ENCODE peak calls at places on chromosome 20, in six cellular contexts. A is sigmoid colon, V is A549, S is transverse colon, N is heart left ventricle, J is IMR-90. E is an unnamed sample.

GRCh38 chr20:45850926-45851325 is 6.3 kb downstream of the ACOT8 start:
- DNase-seq in J (no peak), N (no peak), A (no peak), V (no peak), S (no peak), E (no peak)

GRCh38 chr20:7859371-7859802 is 80.9 kb downstream of the HAO1 start:
- DNase-seq in S (no peak), A (no peak), J (peak; percentile 70), V (peak; percentile 61), N (peak; percentile 29), E (peak; percentile 20)

GRCh38 chr20:46087161-46087560 is 2.6 kb downstream of the NCOA5 start:
- DNase-seq in N (no peak), V (peak; percentile 19), J (peak; percentile 42), S (no peak), A (no peak), E (no peak)

GRCh38 chr20:2797136-2797983 is 3.1 kb downstream of the CPXM1 start:
- DNase-seq in V (no peak), N (no peak), S (no peak), A (no peak), J (no peak), E (no peak)

GRCh38 chr20:46060301-46060881 is 29.4 kb downstream of the NCOA5 start:
- DNase-seq in S (no peak), A (no peak), V (no peak), J (no peak), N (no peak), E (no peak)

GRCh38 chr20:31550099-31550498 is 35.9 kb downstream of the HM13 start:
- DNase-seq in V (no peak), S (no peak), N (no peak), A (no peak), J (no peak), E (no peak)

GRCh38 chr20:31926493-31926892 is 25.4 kb downstream of the PDRG1 start:
- DNase-seq in A (peak; percentile 3), S (no peak), J (no peak), N (no peak), V (no peak), E (no peak)

GRCh38 chr20:1810926-1811620 is 84.1 kb upstream of the SIRPA start:
- DNase-seq in V (no peak), N (peak; percentile 44), A (no peak), S (no peak), J (peak; percentile 72), E (no peak)

GRCh38 chr20:21505810-21506530 is 7.9 kb downstream of the NKX2-2 start:
- DNase-seq in A (no peak), N (peak; percentile 46), V (peak; percentile 73), S (peak; percentile 45), J (peak; percentile 20), E (peak; percentile 57)

GRCh38 chr20:38049800-38050199 is 16.3 kb downstream of the RPRD1B start:
- DNase-seq in N (no peak), J (peak; percentile 89), V (no peak), A (no peak), S (no peak), E (no peak)

GRCh38 chr20:13037727-13038126 is 29.0 kb downstream of the SPTLC3 start:
- DNase-seq in S (no peak), V (no peak), N (no peak), A (no peak), J (peak; percentile 22), E (no peak)

GRCh38 chr20:34938466-34939163 is 17.0 kb downstream of the GSS start:
- DNase-seq in V (no peak), J (no peak), N (peak; percentile 77), A (peak; percentile 73), S (peak; percentile 87), E (peak; percentile 76)

GRCh38 chr20:47265984-47266383 is 90.5 kb downstream of the ZMYND8 start:
- DNase-seq in N (no peak), J (no peak), S (no peak), V (no peak), A (no peak), E (no peak)

GRCh38 chr20:24785141-24785924 is 163.7 kb upstream of the CST7 start:
- DNase-seq in N (no peak), V (peak; percentile 31), S (no peak), J (peak; percentile 35), A (no peak), E (no peak)

GRCh38 chr20:6921717-6922386 is 154.4 kb downstream of the BMP2 start:
- DNase-seq in S (no peak), A (no peak), N (no peak), V (no peak), J (no peak), E (no peak)

GRCh38 chr20:50373674-50374286 is 136.4 kb upstream of the PTPN1 start:
- DNase-seq in J (no peak), A (no peak), V (peak; percentile 60), N (no peak), S (no peak), E (no peak)

GRCh38 chr20:57619053-57619831 is 984 bp downstream of the ZBP1 start:
- DNase-seq in S (peak; percentile 75), J (no peak), V (no peak), A (no peak), N (peak; percentile 65), E (no peak)

GRCh38 chr20:46962452-46963195 is 68.0 kb downstream of the EYA2 start:
- DNase-seq in N (no peak), V (no peak), S (no peak), A (no peak), J (peak; percentile 39), E (no peak)

GRCh38 chr20:19850190-19850533 is 92.1 kb downstream of the RIN2 start:
- DNase-seq in J (no peak), S (no peak), N (no peak), V (no peak), A (peak; percentile 80), E (peak; percentile 14)

GRCh38 chr20:16732506-16733152 is 2.8 kb downstream of the SNRPB2 start:
- DNase-seq in A (no peak), V (no peak), N (no peak), S (no peak), J (no peak), E (no peak)

GRCh38 chr20:7540923-7541322 is 399.3 kb downstream of the HAO1 start:
- DNase-seq in A (no peak), N (no peak), S (no peak), J (no peak), V (no peak), E (no peak)

GRCh38 chr20:53033176-53033575 is 61.0 kb downstream of the TSHZ2 start:
- DNase-seq in N (no peak), J (no peak), S (no peak), A (no peak), V (no peak), E (no peak)

GRCh38 chr20:3842332-3842930 is 4.2 kb upstream of the MAVS start:
- DNase-seq in S (peak; percentile 66), A (no peak), N (no peak), V (no peak), J (no peak), E (no peak)

GRCh38 chr20:23399568-23400241 is 21.6 kb downstream of the NAPB start:
- DNase-seq in N (no peak), A (no peak), S (no peak), V (peak; percentile 24), J (peak; percentile 58), E (no peak)

GRCh38 chr20:38437796-38438195 is 2.7 kb upstream of the SNHG17 start:
- DNase-seq in J (no peak), N (no peak), S (no peak), V (no peak), A (no peak), E (no peak)

GRCh38 chr20:57611605-57612311 is 8.5 kb downstream of the ZBP1 start:
- DNase-seq in J (no peak), S (peak; percentile 6), N (no peak), V (no peak), A (no peak), E (peak; percentile 46)

GRCh38 chr20:62653373-62653772 is 11.1 kb downstream of the SLCO4A1 start:
- DNase-seq in N (no peak), A (no peak), J (no peak), V (no peak), S (no peak), E (no peak)

GRCh38 chr20:62652894-62653305 is 10.6 kb downstream of the SLCO4A1 start:
- DNase-seq in V (no peak), J (no peak), A (no peak), N (no peak), S (no peak), E (no peak)

GRCh38 chr20:62651285-62652021 is 9.2 kb downstream of the SLCO4A1 start:
- DNase-seq in S (peak; percentile 88), V (no peak), J (peak; percentile 49), A (peak; percentile 87), N (peak; percentile 58), E (peak; percentile 55)

GRCh38 chr20:62650551-62651284 is 8.4 kb downstream of the SLCO4A1 start:
- DNase-seq in J (no peak), A (no peak), S (no peak), N (no peak), V (no peak), E (no peak)

DNA sequence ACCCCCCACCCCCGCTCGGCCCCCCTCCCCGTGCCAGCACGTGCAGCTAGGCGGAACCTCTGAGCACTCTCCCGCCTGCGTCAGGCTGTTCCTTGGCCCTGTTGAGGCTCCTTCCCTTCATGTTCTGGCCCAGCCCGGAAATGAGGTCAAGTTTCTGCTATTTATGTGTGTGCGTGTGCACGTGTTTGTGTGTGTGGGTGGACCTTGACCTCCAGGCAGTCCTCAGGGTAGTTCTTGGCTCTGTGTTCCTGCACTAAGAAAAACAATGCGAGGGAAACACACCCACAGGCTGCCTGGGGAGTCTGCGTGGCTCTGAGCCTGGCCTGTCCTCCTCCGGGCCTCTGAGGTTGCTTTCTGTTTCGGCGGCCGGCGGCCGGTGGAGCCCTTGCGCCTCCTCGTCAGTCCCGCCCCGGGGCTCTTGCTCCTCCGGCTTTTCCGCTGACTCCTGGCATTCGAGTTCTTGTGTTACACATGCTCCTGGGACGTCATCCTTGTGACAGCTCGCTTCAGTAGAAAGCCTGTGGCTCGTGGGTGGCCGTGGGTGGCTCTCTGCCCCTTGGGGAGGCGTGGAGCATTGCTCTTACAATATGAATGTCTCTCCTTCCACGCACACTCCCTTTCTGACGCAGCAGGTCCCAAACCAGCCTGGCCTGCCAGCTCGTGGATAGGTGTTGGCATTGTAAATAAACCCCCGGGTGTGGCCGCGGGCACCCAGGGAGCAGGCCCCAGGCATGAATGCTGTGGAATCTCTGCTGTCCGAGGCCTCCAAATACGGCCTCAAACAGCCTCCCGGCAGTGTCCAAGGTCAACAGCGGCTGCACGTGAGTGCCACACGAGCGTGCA is 10.0 kb downstream of the SLCO4A1 start:
- DNase-seq in N (peak; percentile 94), A (peak; percentile 98), S (peak; percentile 94), J (peak; percentile 99), V (peak; percentile 88), E (peak; percentile 97)
- TF ChIP-seq POLR2A in N (no peak), A (peak; percentile 65), S (peak; percentile 88), J (peak; percentile 64), V (no peak), E (peak; percentile 52)

GRCh38 chr20:10466855-10467254 is 31.8 kb downstream of the SLX4IP start:
- DNase-seq in S (no peak), J (no peak), V (no peak), N (no peak), A (no peak), E (no peak)
- TF ChIP-seq POLR2A in S (no peak), J (no peak), V (no peak), N (no peak), A (no peak), E (no peak)

DNA sequence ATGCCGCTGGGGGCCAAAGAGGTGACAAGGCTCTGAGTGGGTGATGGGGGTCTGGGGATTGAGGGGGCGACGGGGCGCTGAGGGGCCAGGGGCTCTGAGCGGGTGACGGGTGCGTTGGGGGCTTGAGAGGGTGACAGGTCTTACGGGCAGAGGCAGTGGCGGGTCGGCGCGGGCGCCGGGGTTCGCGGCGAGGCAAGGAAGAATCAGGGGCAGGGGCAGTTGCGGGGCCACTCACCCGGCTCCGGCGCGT is 146 bp downstream of the ZNFX1 start:
- DNase-seq in V (no peak), S (no peak), J (no peak), A (no peak), N (no peak), E (no peak)
- TF ChIP-seq POLR2A in V (no peak), S (peak; percentile 52), J (no peak), A (no peak), N (no peak), E (peak; percentile 52)

GRCh38 chr20:44642203-44643153 is 9.0 kb downstream of the ADA start:
- DNase-seq in A (peak; percentile 90), V (peak; percentile 85), J (peak; percentile 82), N (peak; percentile 82), S (peak; percentile 71), E (peak; percentile 85)
- TF ChIP-seq POLR2A in A (no peak), V (no peak), J (no peak), N (no peak), S (no peak), E (peak; percentile 53)

E was measured in body of pancreas.